ENCODE peak calls at places on chromosome 22, in four cellular contexts. N is fibroblast of lung, Z is cardiac muscle cell, Y is bronchial epithelial cell. A is an unnamed sample.

GRCh38 chr22:35539910-35540599 is 576 bp upstream of the RASD2 start:
- DNase-seq in Z (peak), N (peak), Y (no peak), A (no peak)

GRCh38 chr22:46087816-46088277 is 62.5 kb upstream of the PPARA start:
- DNase-seq in N (peak), Y (no peak), Z (peak), A (peak)

GRCh38 chr22:48758021-48758561 is 1069.6 kb downstream of the BRD1 start:
- DNase-seq in N (no peak), Z (no peak), Y (no peak), A (no peak)

GRCh38 chr22:45731041-45731797 is 59.6 kb downstream of the ATXN10 start:
- DNase-seq in N (peak), Z (peak), Y (peak), A (no peak)

GRCh38 chr22:41096391-41096790 is 4.0 kb downstream of the EP300 start:
- DNase-seq in N (no peak), Y (no peak), Z (no peak), A (no peak)

GRCh38 chr22:35039625-35040024 is 26.3 kb upstream of the ISX start:
- DNase-seq in Y (no peak), N (no peak), Z (no peak), A (no peak)

GRCh38 chr22:48942698-48943566 is 884.7 kb downstream of the BRD1 start:
- DNase-seq in Y (no peak), N (no peak), Z (no peak), A (no peak)

GRCh38 chr22:45932066-45932465 is 44.9 kb downstream of the WNT7B start:
- DNase-seq in Y (no peak), Z (peak), N (peak), A (no peak)

GRCh38 chr22:47608421-47608820 is 846.0 kb downstream of the TBC1D22A start:
- DNase-seq in Z (no peak), N (no peak), Y (no peak), A (no peak)

GRCh38 chr22:41257696-41258095 is 17.0 kb upstream of the CHADL start:
- DNase-seq in N (no peak), Y (no peak), Z (no peak), A (no peak)

GRCh38 chr22:49031746-49032330 is 795.8 kb downstream of the BRD1 start:
- DNase-seq in N (no peak), Y (no peak), Z (no peak), A (no peak)

GRCh38 chr22:38462960-38463784 is 4.7 kb upstream of the KDELR3 start:
- DNase-seq in Z (peak), N (no peak), Y (no peak), A (no peak)

GRCh38 chr22:46593211-46593676 is 26.9 kb upstream of the GRAMD4 start:
- DNase-seq in Z (no peak), N (peak), Y (no peak), A (no peak)

GRCh38 chr22:35938226-35938625 is 90.4 kb downstream of the RBFOX2 start:
- DNase-seq in Z (no peak), Y (no peak), N (no peak), A (peak)

GRCh38 chr22:40597541-40598453 is 38.7 kb downstream of the MRTFA start:
- DNase-seq in N (peak), Z (no peak), Y (peak), A (no peak)

GRCh38 chr22:48570912-48571311 is 1256.8 kb downstream of the BRD1 start:
- DNase-seq in Z (no peak), N (no peak), Y (no peak), A (no peak)

GRCh38 chr22:27730649-27731433 is 70.7 kb downstream of the MN1 start:
- DNase-seq in Y (no peak), N (no peak), Z (no peak), A (no peak)

GRCh38 chr22:46369716-46370583 is 34.4 kb downstream of the TRMU start:
- DNase-seq in Y (no peak), N (no peak), Z (no peak), A (no peak)

GRCh38 chr22:27526851-27527250 is 274.7 kb downstream of the MN1 start:
- DNase-seq in N (no peak), Z (no peak), Y (no peak), A (no peak)

GRCh38 chr22:35376728-35377472 is 4.0 kb upstream of the HMOX1 start:
- DNase-seq in Z (peak), N (peak), Y (peak), A (peak)

GRCh38 chr22:48953103-48953720 is 874.5 kb downstream of the BRD1 start:
- DNase-seq in Y (no peak), Z (no peak), N (no peak), A (no peak)

GRCh38 chr22:45997077-45997774 is 20.3 kb upstream of the WNT7B start:
- DNase-seq in Z (peak), Y (peak), N (peak), A (peak)

DNA sequence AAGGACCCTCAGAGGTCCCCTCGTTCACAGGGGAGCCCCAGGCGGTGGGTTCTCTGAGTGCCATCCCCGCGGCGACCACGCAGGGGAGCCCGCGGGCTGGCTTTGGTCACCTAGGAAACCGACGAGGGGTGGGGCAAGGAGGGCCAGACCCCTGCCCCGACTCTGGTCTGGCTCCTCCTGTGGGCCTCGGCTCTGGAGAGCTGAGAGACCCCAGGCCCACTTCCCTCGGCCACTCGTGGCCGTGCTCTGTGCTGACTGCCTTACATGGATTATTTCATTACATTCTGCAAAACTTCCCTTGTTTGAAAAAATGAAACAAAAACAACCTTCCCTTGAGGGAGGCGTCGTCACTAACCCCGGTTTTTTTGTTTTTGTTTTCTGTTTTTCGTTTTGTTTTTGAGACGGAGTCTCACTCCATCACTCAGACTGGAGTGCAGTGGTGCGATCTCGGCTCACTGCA is 15.2 kb upstream of the CYTH4 start:
- DNase-seq in Z (peak), Y (no peak), N (no peak), A (no peak)
- TF ChIP-seq CTCF in Z (peak), Y (peak), N (peak), A (peak)

GRCh38 chr22:50215297-50216049 is 14.7 kb downstream of the SELENOO start:
- DNase-seq in Z (no peak), N (no peak), Y (no peak), A (no peak)
- H3K4me3 ChIP-seq in Z (no peak), N (no peak), Y (no peak), A (no peak)

GRCh38 chr22:23856721-23857605 is 712 bp upstream of the SLC2A11 start:
- DNase-seq in Y (peak), Z (peak), N (peak), A (no peak)
- TF ChIP-seq CTCF in Y (no peak), Z (no peak), N (peak), A (peak)

DNA sequence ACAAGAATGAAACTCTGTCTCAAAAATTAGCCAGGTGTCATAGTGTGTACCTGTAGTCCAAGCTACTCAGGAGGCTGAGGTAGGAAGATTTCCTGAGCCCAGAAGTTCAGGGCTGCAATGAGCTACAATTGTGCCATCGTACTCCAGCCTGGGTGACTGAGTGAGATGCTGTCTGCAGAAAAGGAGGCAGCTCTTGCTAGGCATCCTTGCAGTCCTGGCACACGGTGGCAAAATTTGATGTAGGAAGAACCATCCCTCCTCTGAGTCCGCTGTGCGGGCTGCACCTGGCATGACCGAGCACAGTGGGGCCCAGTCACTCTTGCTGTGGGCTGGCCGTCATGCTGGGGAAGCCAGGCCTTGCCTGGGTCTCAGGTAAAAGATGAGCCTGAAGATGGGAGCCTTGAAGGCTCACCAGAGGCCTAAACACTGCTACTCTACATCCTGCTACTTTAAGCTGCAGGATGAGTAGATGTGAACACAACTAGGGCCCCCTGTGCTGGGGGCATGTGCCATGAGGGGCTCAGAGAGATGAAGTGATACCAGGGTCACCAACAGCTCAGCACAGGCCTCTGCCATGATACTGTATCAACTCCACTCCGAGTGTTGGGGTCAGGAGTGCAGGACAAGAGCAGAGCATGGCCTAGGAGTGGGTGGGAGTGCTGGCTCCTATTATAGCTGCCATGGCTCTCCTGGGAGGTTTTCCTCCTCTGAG is 18.6 kb downstream of the CDC45 start:
- DNase-seq in Z (no peak), N (no peak), Y (no peak), A (no peak)
- H3K4me3 ChIP-seq in Z (no peak), N (no peak), Y (no peak), A (no peak)

GRCh38 chr22:31627223-31627731 is 34.7 kb downstream of the PISD start:
- DNase-seq in N (no peak), Y (no peak), Z (no peak), A (no peak)

GRCh38 chr22:31626427-31627150 is 35.4 kb downstream of the PISD start:
- DNase-seq in Y (no peak), Z (peak), N (no peak), A (no peak)

GRCh38 chr22:31625257-31625640 is 36.8 kb downstream of the PISD start:
- DNase-seq in N (no peak), Z (no peak), Y (no peak), A (no peak)

GRCh38 chr22:31623634-31624312 is 38.2 kb downstream of the PISD start:
- DNase-seq in Z (no peak), Y (no peak), N (no peak), A (no peak)

DNA sequence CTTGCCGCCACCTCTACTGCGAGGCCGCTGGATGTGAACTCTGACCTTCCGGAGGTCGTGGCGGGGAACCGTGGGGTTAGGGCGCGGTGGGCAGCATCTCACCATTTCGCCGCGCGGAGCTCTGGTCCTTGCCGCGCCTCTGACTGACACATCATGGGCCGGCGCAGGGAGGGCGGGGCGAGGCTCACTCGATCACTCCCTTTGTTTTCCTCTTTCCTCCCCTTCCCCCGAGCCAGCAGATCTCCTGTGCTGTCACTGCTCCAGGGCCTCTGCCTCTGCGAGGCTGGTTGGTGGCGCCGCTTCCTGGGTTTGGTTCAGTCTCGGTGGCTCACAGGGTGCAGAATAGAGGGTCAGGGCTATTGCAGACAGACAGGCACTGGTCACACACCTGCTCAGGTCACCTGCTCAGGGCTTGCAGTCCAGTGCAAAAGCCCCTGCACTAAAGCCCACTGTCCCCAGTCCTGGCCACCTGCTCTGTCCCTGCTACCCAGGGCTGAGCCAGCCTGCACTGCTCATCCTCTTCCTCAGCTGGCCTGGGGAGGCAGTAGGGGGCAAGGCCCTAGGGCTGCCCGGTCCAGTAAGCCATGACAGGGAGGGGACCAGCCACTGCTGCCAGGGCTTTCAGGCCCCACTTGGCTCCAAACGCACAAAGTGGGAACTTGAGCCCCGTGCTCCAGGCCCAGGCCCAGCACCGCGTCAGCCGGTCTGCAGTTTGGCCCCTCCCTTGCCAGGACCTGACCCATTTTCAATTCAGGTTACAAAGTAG is 36.2 kb downstream of the PISD start:
- DNase-seq in N (peak), Z (peak), Y (no peak), A (no peak)
- TF ChIP-seq CTCF in N (no peak), Z (no peak), Y (no peak), A (no peak)

GRCh38 chr22:44676441-44677298 is 25.3 kb upstream of the PRR5 start:
- DNase-seq in N (no peak), Z (peak), Y (no peak), A (no peak)
- H3K4me3 ChIP-seq in N (no peak), Z (no peak), Y (no peak), A (no peak)

GRCh38 chr22:39519681-39520053 is 695 bp upstream of the ATF4 start:
- DNase-seq in N (peak), Y (no peak), Z (peak), A (no peak)
- TF ChIP-seq CTCF in N (peak), Y (peak), Z (peak), A (peak)

DNA sequence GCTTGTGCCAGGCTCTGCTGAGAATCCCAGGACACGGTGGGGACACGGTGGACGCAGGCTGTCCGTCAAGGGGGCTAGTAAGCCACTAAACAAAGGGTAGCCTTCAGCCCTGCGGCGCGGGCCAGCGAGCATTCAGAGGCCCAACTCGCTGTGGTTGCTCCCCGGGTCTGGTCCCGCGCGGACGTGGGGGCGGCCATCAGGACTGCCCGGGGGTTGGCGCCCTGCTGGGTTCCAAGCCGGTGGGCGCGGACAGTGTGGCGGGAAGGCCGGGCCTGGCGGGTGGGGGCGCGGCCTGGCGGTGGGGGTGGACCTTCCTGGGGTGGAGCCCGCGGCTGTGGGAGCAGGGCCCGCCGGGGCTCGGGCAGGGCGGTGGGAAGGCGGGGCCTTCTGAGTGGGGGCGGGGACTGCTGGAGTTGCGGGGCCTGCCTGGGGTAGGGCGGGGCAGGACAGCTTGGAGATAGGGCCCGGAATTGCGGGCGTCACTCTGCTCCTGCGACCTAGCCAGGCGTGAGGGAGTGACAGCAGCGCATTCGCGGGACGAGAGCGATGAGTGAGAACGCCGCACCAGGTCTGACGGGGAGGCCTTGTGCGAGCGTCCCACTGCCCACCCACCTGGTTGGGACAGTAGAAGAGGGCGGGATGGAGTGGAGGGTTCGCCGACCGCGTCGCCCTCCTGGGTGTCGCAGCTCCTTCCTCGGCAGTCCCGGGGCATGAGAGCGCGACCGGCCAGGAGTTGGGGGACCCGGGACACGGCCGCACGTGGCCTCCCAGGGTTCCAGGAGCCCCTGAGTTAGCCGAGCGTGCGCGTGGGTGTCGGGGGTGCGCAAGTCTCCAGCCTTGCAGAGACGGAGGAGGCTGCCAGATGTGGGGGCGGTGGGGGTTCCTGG is at the start of gene SERHL2:
- DNase-seq in Z (peak), Y (peak), N (peak), A (peak)
- H3K4me3 ChIP-seq in Z (peak), Y (peak), N (peak), A (peak)

GRCh38 chr22:28978158-28978557 is 83.5 kb downstream of the C22orf31 start:
- DNase-seq in Z (peak), N (peak), Y (peak), A (no peak)

GRCh38 chr22:28978863-28979799 is 82.5 kb downstream of the C22orf31 start:
- DNase-seq in Z (no peak), Y (no peak), N (no peak), A (no peak)

GRCh38 chr22:28977050-28977449 is 84.6 kb downstream of the C22orf31 start:
- DNase-seq in N (peak), Y (no peak), Z (peak), A (no peak)

GRCh38 chr22:28976588-28976987 is 85.0 kb downstream of the C22orf31 start:
- DNase-seq in N (peak), Y (peak), Z (peak), A (peak)

DNA sequence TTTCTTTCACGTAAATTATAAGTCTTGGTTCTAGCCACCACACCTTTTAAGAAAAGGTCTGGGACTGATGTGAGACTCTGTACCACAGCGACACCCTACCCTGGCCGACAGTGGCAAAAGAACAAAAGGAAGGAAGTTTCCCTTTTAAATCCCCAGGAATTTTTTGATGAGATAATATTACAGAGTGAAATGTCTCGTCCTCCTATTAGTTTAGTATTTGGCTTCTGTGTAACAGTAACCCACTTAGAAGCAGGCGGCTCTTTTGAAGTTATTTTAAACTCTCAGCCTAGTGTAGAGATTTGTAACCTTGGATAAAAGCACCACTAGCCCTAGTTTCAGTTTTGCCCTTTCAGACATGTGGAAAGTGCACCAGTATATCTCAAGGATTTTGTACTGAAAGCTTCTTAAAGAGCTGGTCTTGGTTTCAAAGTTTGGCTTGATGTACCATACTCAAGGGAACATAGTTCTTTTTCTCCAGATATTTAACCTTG is 84.1 kb downstream of the C22orf31 start:
- DNase-seq in Y (peak), Z (peak), N (peak), A (no peak)
- TF ChIP-seq CTCF in Y (no peak), Z (no peak), N (no peak), A (no peak)

GRCh38 chr22:30196867-30197336 is 49.7 kb downstream of the LIF start:
- DNase-seq in Y (no peak), N (no peak), Z (no peak), A (no peak)

GRCh38 chr22:30197389-30197788 is 49.2 kb downstream of the LIF start:
- DNase-seq in N (no peak), Y (no peak), Z (no peak), A (no peak)

GRCh38 chr22:30193031-30193794 is 53.3 kb downstream of the LIF start:
- DNase-seq in Z (no peak), N (no peak), Y (no peak), A (no peak)

GRCh38 chr22:30196141-30196866 is 50.3 kb downstream of the LIF start:
- DNase-seq in N (peak), Y (peak), Z (peak), A (peak)

DNA sequence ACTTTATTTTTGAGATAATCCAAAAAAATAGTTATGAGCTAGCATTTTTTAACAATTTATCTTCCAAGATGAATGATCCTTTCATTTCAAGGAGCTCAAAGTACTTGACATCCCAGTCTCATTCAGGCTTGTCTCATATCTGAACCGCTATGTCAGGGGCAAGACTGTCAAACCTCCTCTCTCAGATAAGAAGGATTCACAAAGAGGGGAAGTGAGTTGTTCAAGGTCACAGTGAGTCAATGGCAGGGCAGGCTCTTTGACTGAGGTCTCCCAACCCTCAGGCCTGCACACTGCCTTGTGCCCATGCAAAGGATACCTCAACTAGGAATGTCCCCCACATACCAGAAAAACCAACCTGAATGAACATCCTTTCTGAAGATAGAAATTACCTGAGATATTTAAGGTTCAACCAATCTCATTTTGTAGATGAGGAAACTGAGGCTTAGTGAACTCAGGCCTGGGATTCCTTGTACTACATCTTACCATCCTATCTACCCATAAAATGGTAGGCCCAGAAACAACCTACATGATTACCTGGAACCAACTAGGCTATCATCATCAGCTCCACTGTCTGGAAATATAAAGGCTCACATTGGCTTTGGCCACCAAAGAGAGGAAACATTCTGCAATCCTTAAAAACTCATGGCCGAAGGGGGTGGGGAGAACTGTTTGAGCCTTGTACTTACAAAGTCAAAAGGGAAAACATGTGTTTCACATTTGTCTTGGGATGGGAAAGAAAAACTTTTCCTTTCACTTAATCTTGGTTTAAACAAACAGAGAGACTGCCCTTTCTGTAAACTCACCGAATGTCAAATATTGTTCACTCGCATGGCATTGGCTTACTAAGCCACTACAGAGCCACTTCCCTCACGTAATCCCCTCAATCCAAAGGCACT is 51.1 kb downstream of the LIF start:
- DNase-seq in Y (peak), Z (peak), N (peak), A (no peak)
- H3K4me3 ChIP-seq in Y (no peak), Z (no peak), N (peak), A (no peak)